ENCODE peak calls at places on chromosome 21, in nine cellular contexts. O is LHCN-M2, W is A673, P is hypothalamus, N is AML-193, K is fibroblast of lung, C is HFF-Myc, F is GM04504, Y is IMR-90. M is an unnamed sample.
A peak's percentile ranks its signal among the peaks of the same experiment; 100 is the strongest.

GRCh38 chr21:45739218-45740087 is 95.9 kb downstream of the PCBP3 start:
- DNase-seq in K (no peak), P (no peak), O (no peak), W (peak; percentile 76), N (no peak), F (no peak), C (no peak), Y (no peak), M (no peak)

GRCh38 chr21:46605759-46606426 is 1.0 kb upstream of the S100B start:
- DNase-seq in K (no peak), C (no peak), Y (no peak), W (no peak), P (no peak), F (no peak), N (peak; percentile 93), O (no peak), M (peak; percentile 98)

GRCh38 chr21:45318556-45319341 is 31.1 kb upstream of the POFUT2 start:
- DNase-seq in P (no peak), K (peak; percentile 52), F (no peak), W (no peak), C (no peak), Y (peak; percentile 54), N (no peak), O (peak; percentile 71), M (no peak)

GRCh38 chr21:38175321-38175720 is 81.5 kb upstream of the KCNJ15 start:
- DNase-seq in P (no peak), K (no peak), Y (no peak), C (no peak), O (peak; percentile 56), N (no peak), W (no peak), F (no peak), M (no peak)

GRCh38 chr21:38806153-38806941 is 618 bp downstream of the ETS2 start:
- DNase-seq in F (no peak), K (peak; percentile 10), P (no peak), C (no peak), W (peak; percentile 11), O (no peak), Y (no peak), N (no peak), M (no peak)

GRCh38 chr21:32520885-32521735 is 64.2 kb downstream of the TCP10L start:
- DNase-seq in F (peak; percentile 91), O (peak; percentile 83), P (peak; percentile 64), K (peak; percentile 96), C (peak; percentile 60), N (peak; percentile 13), Y (peak; percentile 97), W (peak; percentile 94), M (peak; percentile 86)

GRCh38 chr21:14064296-14064645 is 146.5 kb downstream of the LIPI start:
- DNase-seq in F (no peak), C (no peak), N (no peak), O (no peak), K (no peak), W (no peak), Y (peak; percentile 25), P (no peak), M (no peak)

GRCh38 chr21:14987370-14988170 is 77.2 kb downstream of the NRIP1 start:
- DNase-seq in N (no peak), C (no peak), F (no peak), Y (no peak), P (no peak), K (no peak), O (no peak), W (no peak), M (no peak)

GRCh38 chr21:43739648-43740435 is 20.9 kb downstream of the PDXK start:
- DNase-seq in Y (no peak), C (no peak), W (no peak), P (no peak), N (no peak), K (no peak), F (no peak), O (no peak), M (no peak)

GRCh38 chr21:38380391-38381137 is 117.7 kb downstream of the ERG start:
- DNase-seq in W (peak; percentile 18), P (no peak), K (peak; percentile 25), O (peak; percentile 19), C (no peak), Y (peak; percentile 8), N (peak; percentile 62), F (peak; percentile 3), M (peak; percentile 42)